ENCODE peak calls at places on chromosomes 11 and 22, in ten cellular contexts. N is RWPE1; G is choroid plexus epithelial cell; Q is Daoy; R is stimulated activated CD4-positive, alpha-beta T cell treated with anti-CD3 and anti-CD28 coated beads, TNF-alpha, amount 100 ng/mL, for 1 hour; Y is iris pigment epithelial cell; H is stimulated activated CD8-positive, alpha-beta memory T cell treated with anti-CD3 and anti-CD28 coated beads, Interleukin-2, amount 100 ng/mL, for 48 hours; J is NT2/D1; X is osteoblast; C is frontal cortex. K is an unnamed sample.

GRCh38 chr22:43260346-43260745 is 73.4 kb upstream of the TTLL12 start:
- DNase-seq in X (no peak), C (no peak), N (no peak), H (no peak), G (peak), J (peak), Y (no peak), Q (no peak), R (no peak), K (no peak)

GRCh38 chr11:87892291-87892690 is 283.0 kb downstream of the RAB38 start:
- DNase-seq in Y (no peak), G (no peak), H (no peak), C (no peak), X (no peak), N (no peak), J (no peak), Q (no peak), R (no peak), K (no peak)

GRCh38 chr11:81869337-81870065 is 864.2 kb downstream of the FAM181B start:
- DNase-seq in J (no peak), C (no peak), Y (no peak), Q (no peak), X (no peak), H (peak), G (peak), N (no peak), R (peak), K (no peak)

GRCh38 chr22:37674248-37674647 is 1.2 kb upstream of the LGALS1 start:
- DNase-seq in Q (no peak), Y (no peak), C (no peak), N (no peak), H (no peak), R (no peak), G (no peak), J (no peak), X (no peak), K (no peak)

GRCh38 chr22:43440103-43440387 is 28.2 kb downstream of the MPPED1 start:
- DNase-seq in R (no peak), H (no peak), X (peak), C (no peak), Q (no peak), N (no peak), Y (no peak), J (no peak), G (no peak), K (no peak)

GRCh38 chr22:49992921-49993648 is 19.5 kb downstream of the IL17REL start:
- DNase-seq in Q (peak), X (peak), H (peak), N (no peak), G (peak), C (peak), J (no peak), R (peak), Y (peak), K (peak)

GRCh38 chr11:7903940-7904339 is 27.1 kb downstream of the OR10A6 start:
- DNase-seq in J (no peak), Q (no peak), Y (no peak), G (no peak), X (no peak), H (no peak), R (no peak), N (no peak), C (no peak), K (no peak)

GRCh38 chr22:21876486-21877176 is 9.2 kb upstream of the MAPK1 start:
- DNase-seq in H (peak), N (no peak), C (no peak), Y (peak), Q (no peak), G (peak), R (no peak), J (no peak), X (peak), K (no peak)

GRCh38 chr22:44399906-44400762 is 87.4 kb upstream of the SHISAL1 start:
- DNase-seq in X (peak), J (no peak), Q (no peak), R (no peak), C (no peak), N (no peak), H (no peak), Y (no peak), G (no peak), K (peak)

GRCh38 chr11:69922596-69923111 is 103.4 kb upstream of the FGF3 start:
- DNase-seq in J (no peak), Q (no peak), C (no peak), N (no peak), H (no peak), R (no peak), X (peak), Y (no peak), G (no peak), K (no peak)

GRCh38 chr11:26254378-26254777 is 77.6 kb upstream of the ANO3 start:
- DNase-seq in H (no peak), G (no peak), X (no peak), J (no peak), C (no peak), Y (no peak), N (no peak), Q (no peak), R (no peak), K (no peak)

GRCh38 chr11:70073188-70073817 is 4.8 kb upstream of the ANO1 start:
- DNase-seq in Q (no peak), H (no peak), X (peak), N (no peak), G (peak), C (no peak), R (no peak), Y (peak), J (no peak), K (no peak)

GRCh38 chr11:115368616-115369015 is 135.6 kb downstream of the CADM1 start:
- DNase-seq in X (no peak), N (no peak), G (no peak), Y (no peak), J (no peak), R (no peak), H (no peak), Q (no peak), C (no peak), K (no peak)

GRCh38 chr11:91820709-91821108 is 403.9 kb upstream of the FAT3 start:
- DNase-seq in Y (no peak), H (no peak), C (no peak), G (no peak), Q (no peak), X (no peak), N (no peak), J (no peak), R (no peak), K (no peak)

GRCh38 chr11:15893080-15893492 is 463.3 kb downstream of the SOX6 start:
- DNase-seq in H (no peak), R (no peak), G (peak), X (no peak), Q (peak), N (no peak), J (no peak), Y (peak), C (no peak), K (no peak)

GRCh38 chr22:39349506-39349966 is 255 bp upstream of the SYNGR1 start:
- DNase-seq in Y (no peak), C (peak), H (no peak), Q (no peak), N (no peak), X (peak), J (no peak), R (no peak), G (no peak), K (peak)

GRCh38 chr22:44133161-44133560 is 47.6 kb upstream of the PARVG start:
- DNase-seq in N (no peak), C (no peak), X (peak), G (peak), Q (peak), H (no peak), Y (no peak), R (no peak), J (no peak), K (no peak)

K was measured in left ventricle myocardium superior.